ENCODE peak calls at places on chromosomes 11 and 22, in nine cellular contexts. One of them, this sample, is unnamed.

GRCh38 chr11:959608-960007 is 33.9 kb downstream of the AP2A2 start:
- DNase-seq in HCEC 1CT: no peak
- DNase-seq in activated naive CD4-positive, alpha-beta T cell treated with anti-CD3 and anti-CD28 coated beads for 36 hours: no peak
- DNase-seq in mesenchymal stem cell: no peak
- DNase-seq in T-helper 1 cell: no peak
- DNase-seq in NCI-H1105 treated with DMSO at 0.1 percent for 48 hours: no peak
- DNase-seq in T47D: no peak
- DNase-seq in AG09319: no peak
- DNase-seq in activated CD4-positive, alpha-beta T cell treated with anti-CD3 and anti-CD28 coated beads, Interleukin-2, amount 10 ng/mL, durations not matched to agents 7 days and 5 days: no peak
- DNase-seq in this sample: no peak

GRCh38 chr11:79396674-79397073 is 44.2 kb downstream of the TENM4 start:
- DNase-seq in HCEC 1CT: no peak
- DNase-seq in activated naive CD4-positive, alpha-beta T cell treated with anti-CD3 and anti-CD28 coated beads for 36 hours: no peak
- DNase-seq in mesenchymal stem cell: no peak
- DNase-seq in T-helper 1 cell: no peak
- DNase-seq in NCI-H1105 treated with DMSO at 0.1 percent for 48 hours: no peak
- DNase-seq in T47D: no peak
- DNase-seq in AG09319: no peak
- DNase-seq in activated CD4-positive, alpha-beta T cell treated with anti-CD3 and anti-CD28 coated beads, Interleukin-2, amount 10 ng/mL, durations not matched to agents 7 days and 5 days: no peak
- DNase-seq in this sample: no peak

GRCh38 chr11:126122863-126123262 is 60.2 kb upstream of the CDON start:
- DNase-seq in HCEC 1CT: no peak
- DNase-seq in activated naive CD4-positive, alpha-beta T cell treated with anti-CD3 and anti-CD28 coated beads for 36 hours: no peak
- DNase-seq in mesenchymal stem cell: no peak
- DNase-seq in T-helper 1 cell: no peak
- DNase-seq in NCI-H1105 treated with DMSO at 0.1 percent for 48 hours: no peak
- DNase-seq in T47D: no peak
- DNase-seq in AG09319: no peak
- DNase-seq in activated CD4-positive, alpha-beta T cell treated with anti-CD3 and anti-CD28 coated beads, Interleukin-2, amount 10 ng/mL, durations not matched to agents 7 days and 5 days: no peak
- DNase-seq in this sample: no peak

GRCh38 chr22:38824587-38824986 is 19.2 kb downstream of the NPTXR start:
- DNase-seq in HCEC 1CT: peak
- DNase-seq in activated naive CD4-positive, alpha-beta T cell treated with anti-CD3 and anti-CD28 coated beads for 36 hours: peak
- DNase-seq in mesenchymal stem cell: peak
- DNase-seq in T-helper 1 cell: no peak
- DNase-seq in NCI-H1105 treated with DMSO at 0.1 percent for 48 hours: no peak
- DNase-seq in T47D: peak
- DNase-seq in AG09319: peak
- DNase-seq in activated CD4-positive, alpha-beta T cell treated with anti-CD3 and anti-CD28 coated beads, Interleukin-2, amount 10 ng/mL, durations not matched to agents 7 days and 5 days: peak
- DNase-seq in this sample: peak

GRCh38 chr22:22810018-22810427 is 77.6 kb upstream of the IGLL5 start:
- DNase-seq in HCEC 1CT: peak
- DNase-seq in activated naive CD4-positive, alpha-beta T cell treated with anti-CD3 and anti-CD28 coated beads for 36 hours: peak
- DNase-seq in mesenchymal stem cell: no peak
- DNase-seq in T-helper 1 cell: peak
- DNase-seq in NCI-H1105 treated with DMSO at 0.1 percent for 48 hours: peak
- DNase-seq in T47D: peak
- DNase-seq in AG09319: no peak
- DNase-seq in activated CD4-positive, alpha-beta T cell treated with anti-CD3 and anti-CD28 coated beads, Interleukin-2, amount 10 ng/mL, durations not matched to agents 7 days and 5 days: no peak
- DNase-seq in this sample: peak

GRCh38 chr11:47347134-47347533 is 5.4 kb downstream of the MYBPC3 start:
- DNase-seq in HCEC 1CT: no peak
- DNase-seq in activated naive CD4-positive, alpha-beta T cell treated with anti-CD3 and anti-CD28 coated beads for 36 hours: no peak
- DNase-seq in mesenchymal stem cell: no peak
- DNase-seq in T-helper 1 cell: no peak
- DNase-seq in NCI-H1105 treated with DMSO at 0.1 percent for 48 hours: no peak
- DNase-seq in T47D: no peak
- DNase-seq in AG09319: no peak
- DNase-seq in activated CD4-positive, alpha-beta T cell treated with anti-CD3 and anti-CD28 coated beads, Interleukin-2, amount 10 ng/mL, durations not matched to agents 7 days and 5 days: no peak
- DNase-seq in this sample: no peak

GRCh38 chr11:3835752-3836151 is 5.0 kb downstream of the RHOG start:
- DNase-seq in HCEC 1CT: no peak
- DNase-seq in activated naive CD4-positive, alpha-beta T cell treated with anti-CD3 and anti-CD28 coated beads for 36 hours: no peak
- DNase-seq in mesenchymal stem cell: no peak
- DNase-seq in T-helper 1 cell: no peak
- DNase-seq in NCI-H1105 treated with DMSO at 0.1 percent for 48 hours: no peak
- DNase-seq in T47D: no peak
- DNase-seq in AG09319: no peak
- DNase-seq in activated CD4-positive, alpha-beta T cell treated with anti-CD3 and anti-CD28 coated beads, Interleukin-2, amount 10 ng/mL, durations not matched to agents 7 days and 5 days: no peak
- DNase-seq in this sample: no peak

GRCh38 chr11:57800444-57801184 is 39.0 kb downstream of the CTNND1 start:
- DNase-seq in HCEC 1CT: peak
- DNase-seq in activated naive CD4-positive, alpha-beta T cell treated with anti-CD3 and anti-CD28 coated beads for 36 hours: peak
- DNase-seq in mesenchymal stem cell: peak
- DNase-seq in T-helper 1 cell: no peak
- DNase-seq in NCI-H1105 treated with DMSO at 0.1 percent for 48 hours: peak
- DNase-seq in T47D: peak
- DNase-seq in AG09319: peak
- DNase-seq in activated CD4-positive, alpha-beta T cell treated with anti-CD3 and anti-CD28 coated beads, Interleukin-2, amount 10 ng/mL, durations not matched to agents 7 days and 5 days: peak
- DNase-seq in this sample: peak

GRCh38 chr11:128326791-128327190 is 260.6 kb downstream of the ETS1 start:
- DNase-seq in HCEC 1CT: no peak
- DNase-seq in activated naive CD4-positive, alpha-beta T cell treated with anti-CD3 and anti-CD28 coated beads for 36 hours: no peak
- DNase-seq in mesenchymal stem cell: no peak
- DNase-seq in T-helper 1 cell: no peak
- DNase-seq in NCI-H1105 treated with DMSO at 0.1 percent for 48 hours: no peak
- DNase-seq in T47D: no peak
- DNase-seq in AG09319: no peak
- DNase-seq in activated CD4-positive, alpha-beta T cell treated with anti-CD3 and anti-CD28 coated beads, Interleukin-2, amount 10 ng/mL, durations not matched to agents 7 days and 5 days: no peak
- DNase-seq in this sample: no peak

GRCh38 chr22:26367402-26368245 is 61.4 kb upstream of the ASPHD2 start:
- DNase-seq in HCEC 1CT: peak
- DNase-seq in activated naive CD4-positive, alpha-beta T cell treated with anti-CD3 and anti-CD28 coated beads for 36 hours: peak
- DNase-seq in mesenchymal stem cell: peak
- DNase-seq in T-helper 1 cell: peak
- DNase-seq in NCI-H1105 treated with DMSO at 0.1 percent for 48 hours: peak
- DNase-seq in T47D: peak
- DNase-seq in AG09319: no peak
- DNase-seq in activated CD4-positive, alpha-beta T cell treated with anti-CD3 and anti-CD28 coated beads, Interleukin-2, amount 10 ng/mL, durations not matched to agents 7 days and 5 days: peak
- DNase-seq in this sample: peak

GRCh38 chr22:39125622-39126021 is 26.9 kb downstream of the CBX7 start:
- DNase-seq in HCEC 1CT: no peak
- DNase-seq in activated naive CD4-positive, alpha-beta T cell treated with anti-CD3 and anti-CD28 coated beads for 36 hours: no peak
- DNase-seq in mesenchymal stem cell: no peak
- DNase-seq in T-helper 1 cell: no peak
- DNase-seq in NCI-H1105 treated with DMSO at 0.1 percent for 48 hours: no peak
- DNase-seq in T47D: no peak
- DNase-seq in AG09319: no peak
- DNase-seq in activated CD4-positive, alpha-beta T cell treated with anti-CD3 and anti-CD28 coated beads, Interleukin-2, amount 10 ng/mL, durations not matched to agents 7 days and 5 days: no peak
- DNase-seq in this sample: no peak

GRCh38 chr11:4448995-4449394 is at the start of gene OR52K2:
- DNase-seq in HCEC 1CT: no peak
- DNase-seq in activated naive CD4-positive, alpha-beta T cell treated with anti-CD3 and anti-CD28 coated beads for 36 hours: no peak
- DNase-seq in mesenchymal stem cell: no peak
- DNase-seq in T-helper 1 cell: no peak
- DNase-seq in NCI-H1105 treated with DMSO at 0.1 percent for 48 hours: no peak
- DNase-seq in T47D: no peak
- DNase-seq in AG09319: no peak
- DNase-seq in activated CD4-positive, alpha-beta T cell treated with anti-CD3 and anti-CD28 coated beads, Interleukin-2, amount 10 ng/mL, durations not matched to agents 7 days and 5 days: no peak
- DNase-seq in this sample: no peak

GRCh38 chr11:9601041-9601875 is 27.8 kb downstream of the WEE1 start:
- DNase-seq in HCEC 1CT: peak
- DNase-seq in activated naive CD4-positive, alpha-beta T cell treated with anti-CD3 and anti-CD28 coated beads for 36 hours: peak
- DNase-seq in mesenchymal stem cell: peak
- DNase-seq in T-helper 1 cell: peak
- DNase-seq in NCI-H1105 treated with DMSO at 0.1 percent for 48 hours: no peak
- DNase-seq in T47D: no peak
- DNase-seq in AG09319: no peak
- DNase-seq in activated CD4-positive, alpha-beta T cell treated with anti-CD3 and anti-CD28 coated beads, Interleukin-2, amount 10 ng/mL, durations not matched to agents 7 days and 5 days: peak
- DNase-seq in this sample: peak

GRCh38 chr11:108854366-108854765 is 189.5 kb downstream of the DDX10 start:
- DNase-seq in HCEC 1CT: no peak
- DNase-seq in activated naive CD4-positive, alpha-beta T cell treated with anti-CD3 and anti-CD28 coated beads for 36 hours: no peak
- DNase-seq in mesenchymal stem cell: peak
- DNase-seq in T-helper 1 cell: no peak
- DNase-seq in NCI-H1105 treated with DMSO at 0.1 percent for 48 hours: no peak
- DNase-seq in T47D: no peak
- DNase-seq in AG09319: no peak
- DNase-seq in activated CD4-positive, alpha-beta T cell treated with anti-CD3 and anti-CD28 coated beads, Interleukin-2, amount 10 ng/mL, durations not matched to agents 7 days and 5 days: no peak
- DNase-seq in this sample: no peak

GRCh38 chr22:20788627-20789344 is 14.9 kb downstream of the SERPIND1 start:
- DNase-seq in HCEC 1CT: no peak
- DNase-seq in activated naive CD4-positive, alpha-beta T cell treated with anti-CD3 and anti-CD28 coated beads for 36 hours: no peak
- DNase-seq in mesenchymal stem cell: no peak
- DNase-seq in T-helper 1 cell: no peak
- DNase-seq in NCI-H1105 treated with DMSO at 0.1 percent for 48 hours: no peak
- DNase-seq in T47D: no peak
- DNase-seq in AG09319: no peak
- DNase-seq in activated CD4-positive, alpha-beta T cell treated with anti-CD3 and anti-CD28 coated beads, Interleukin-2, amount 10 ng/mL, durations not matched to agents 7 days and 5 days: no peak
- DNase-seq in this sample: no peak

GRCh38 chr11:59918987-59919589 is 19.1 kb upstream of the OOSP1 start:
- DNase-seq in HCEC 1CT: peak
- DNase-seq in activated naive CD4-positive, alpha-beta T cell treated with anti-CD3 and anti-CD28 coated beads for 36 hours: peak
- DNase-seq in mesenchymal stem cell: peak
- DNase-seq in T-helper 1 cell: no peak
- DNase-seq in NCI-H1105 treated with DMSO at 0.1 percent for 48 hours: peak
- DNase-seq in T47D: peak
- DNase-seq in AG09319: no peak
- DNase-seq in activated CD4-positive, alpha-beta T cell treated with anti-CD3 and anti-CD28 coated beads, Interleukin-2, amount 10 ng/mL, durations not matched to agents 7 days and 5 days: peak
- DNase-seq in this sample: peak

GRCh38 chr11:95279921-95280861 is 49.2 kb upstream of the SESN3 start:
- DNase-seq in HCEC 1CT: no peak
- DNase-seq in activated naive CD4-positive, alpha-beta T cell treated with anti-CD3 and anti-CD28 coated beads for 36 hours: no peak
- DNase-seq in mesenchymal stem cell: peak
- DNase-seq in T-helper 1 cell: no peak
- DNase-seq in NCI-H1105 treated with DMSO at 0.1 percent for 48 hours: no peak
- DNase-seq in T47D: no peak
- DNase-seq in AG09319: no peak
- DNase-seq in activated CD4-positive, alpha-beta T cell treated with anti-CD3 and anti-CD28 coated beads, Interleukin-2, amount 10 ng/mL, durations not matched to agents 7 days and 5 days: no peak
- DNase-seq in this sample: peak

GRCh38 chr11:128476729-128477128 is 110.6 kb downstream of the ETS1 start:
- DNase-seq in HCEC 1CT: no peak
- DNase-seq in activated naive CD4-positive, alpha-beta T cell treated with anti-CD3 and anti-CD28 coated beads for 36 hours: peak
- DNase-seq in mesenchymal stem cell: no peak
- DNase-seq in T-helper 1 cell: peak
- DNase-seq in NCI-H1105 treated with DMSO at 0.1 percent for 48 hours: no peak
- DNase-seq in T47D: no peak
- DNase-seq in AG09319: no peak
- DNase-seq in activated CD4-positive, alpha-beta T cell treated with anti-CD3 and anti-CD28 coated beads, Interleukin-2, amount 10 ng/mL, durations not matched to agents 7 days and 5 days: peak
- DNase-seq in this sample: no peak

GRCh38 chr11:114219559-114220349 is 76.4 kb upstream of the NNMT start:
- DNase-seq in HCEC 1CT: peak
- DNase-seq in activated naive CD4-positive, alpha-beta T cell treated with anti-CD3 and anti-CD28 coated beads for 36 hours: no peak
- DNase-seq in mesenchymal stem cell: peak
- DNase-seq in T-helper 1 cell: no peak
- DNase-seq in NCI-H1105 treated with DMSO at 0.1 percent for 48 hours: no peak
- DNase-seq in T47D: no peak
- DNase-seq in AG09319: no peak
- DNase-seq in activated CD4-positive, alpha-beta T cell treated with anti-CD3 and anti-CD28 coated beads, Interleukin-2, amount 10 ng/mL, durations not matched to agents 7 days and 5 days: no peak
- DNase-seq in this sample: peak

GRCh38 chr11:32312865-32313403 is 122.4 kb downstream of the WT1 start:
- DNase-seq in HCEC 1CT: peak
- DNase-seq in activated naive CD4-positive, alpha-beta T cell treated with anti-CD3 and anti-CD28 coated beads for 36 hours: peak
- DNase-seq in mesenchymal stem cell: peak
- DNase-seq in T-helper 1 cell: no peak
- DNase-seq in NCI-H1105 treated with DMSO at 0.1 percent for 48 hours: peak
- DNase-seq in T47D: peak
- DNase-seq in AG09319: no peak
- DNase-seq in activated CD4-positive, alpha-beta T cell treated with anti-CD3 and anti-CD28 coated beads, Interleukin-2, amount 10 ng/mL, durations not matched to agents 7 days and 5 days: peak
- DNase-seq in this sample: peak

GRCh38 chr22:35708453-35708852 is 9.2 kb upstream of the APOL5 start:
- DNase-seq in HCEC 1CT: no peak
- DNase-seq in activated naive CD4-positive, alpha-beta T cell treated with anti-CD3 and anti-CD28 coated beads for 36 hours: no peak
- DNase-seq in mesenchymal stem cell: no peak
- DNase-seq in T-helper 1 cell: no peak
- DNase-seq in NCI-H1105 treated with DMSO at 0.1 percent for 48 hours: no peak
- DNase-seq in T47D: no peak
- DNase-seq in AG09319: no peak
- DNase-seq in activated CD4-positive, alpha-beta T cell treated with anti-CD3 and anti-CD28 coated beads, Interleukin-2, amount 10 ng/mL, durations not matched to agents 7 days and 5 days: no peak
- DNase-seq in this sample: no peak

GRCh38 chr22:19149047-19149883 is 827 bp downstream of the GSC2 start:
- DNase-seq in HCEC 1CT: no peak
- DNase-seq in activated naive CD4-positive, alpha-beta T cell treated with anti-CD3 and anti-CD28 coated beads for 36 hours: peak
- DNase-seq in mesenchymal stem cell: no peak
- DNase-seq in T-helper 1 cell: no peak
- DNase-seq in NCI-H1105 treated with DMSO at 0.1 percent for 48 hours: peak
- DNase-seq in T47D: no peak
- DNase-seq in AG09319: no peak
- DNase-seq in activated CD4-positive, alpha-beta T cell treated with anti-CD3 and anti-CD28 coated beads, Interleukin-2, amount 10 ng/mL, durations not matched to agents 7 days and 5 days: peak
- DNase-seq in this sample: peak

GRCh38 chr11:120304526-120304925 is 20.6 kb upstream of the TLCD5 start:
- DNase-seq in HCEC 1CT: peak
- DNase-seq in activated naive CD4-positive, alpha-beta T cell treated with anti-CD3 and anti-CD28 coated beads for 36 hours: no peak
- DNase-seq in mesenchymal stem cell: no peak
- DNase-seq in T-helper 1 cell: no peak
- DNase-seq in NCI-H1105 treated with DMSO at 0.1 percent for 48 hours: no peak
- DNase-seq in T47D: peak
- DNase-seq in AG09319: no peak
- DNase-seq in activated CD4-positive, alpha-beta T cell treated with anti-CD3 and anti-CD28 coated beads, Interleukin-2, amount 10 ng/mL, durations not matched to agents 7 days and 5 days: no peak
- DNase-seq in this sample: no peak

GRCh38 chr11:129225190-129225589 is 33.1 kb upstream of the ARHGAP32 start:
- DNase-seq in HCEC 1CT: peak
- DNase-seq in activated naive CD4-positive, alpha-beta T cell treated with anti-CD3 and anti-CD28 coated beads for 36 hours: no peak
- DNase-seq in mesenchymal stem cell: peak
- DNase-seq in T-helper 1 cell: no peak
- DNase-seq in NCI-H1105 treated with DMSO at 0.1 percent for 48 hours: no peak
- DNase-seq in T47D: no peak
- DNase-seq in AG09319: no peak
- DNase-seq in activated CD4-positive, alpha-beta T cell treated with anti-CD3 and anti-CD28 coated beads, Interleukin-2, amount 10 ng/mL, durations not matched to agents 7 days and 5 days: no peak
- DNase-seq in this sample: no peak

GRCh38 chr11:76861490-76861953 is 804 bp downstream of the ACER3 start:
- DNase-seq in HCEC 1CT: no peak
- DNase-seq in activated naive CD4-positive, alpha-beta T cell treated with anti-CD3 and anti-CD28 coated beads for 36 hours: no peak
- DNase-seq in mesenchymal stem cell: no peak
- DNase-seq in T-helper 1 cell: no peak
- DNase-seq in NCI-H1105 treated with DMSO at 0.1 percent for 48 hours: no peak
- DNase-seq in T47D: peak
- DNase-seq in AG09319: no peak
- DNase-seq in activated CD4-positive, alpha-beta T cell treated with anti-CD3 and anti-CD28 coated beads, Interleukin-2, amount 10 ng/mL, durations not matched to agents 7 days and 5 days: no peak
- DNase-seq in this sample: peak

GRCh38 chr11:106464728-106465127 is 387.3 kb downstream of the AASDHPPT start:
- DNase-seq in HCEC 1CT: no peak
- DNase-seq in activated naive CD4-positive, alpha-beta T cell treated with anti-CD3 and anti-CD28 coated beads for 36 hours: no peak
- DNase-seq in mesenchymal stem cell: no peak
- DNase-seq in T-helper 1 cell: no peak
- DNase-seq in NCI-H1105 treated with DMSO at 0.1 percent for 48 hours: no peak
- DNase-seq in T47D: no peak
- DNase-seq in AG09319: no peak
- DNase-seq in activated CD4-positive, alpha-beta T cell treated with anti-CD3 and anti-CD28 coated beads, Interleukin-2, amount 10 ng/mL, durations not matched to agents 7 days and 5 days: no peak
- DNase-seq in this sample: no peak

GRCh38 chr22:42807185-42807584 is 49.9 kb downstream of the ARFGAP3 start:
- DNase-seq in HCEC 1CT: no peak
- DNase-seq in activated naive CD4-positive, alpha-beta T cell treated with anti-CD3 and anti-CD28 coated beads for 36 hours: no peak
- DNase-seq in mesenchymal stem cell: no peak
- DNase-seq in T-helper 1 cell: no peak
- DNase-seq in NCI-H1105 treated with DMSO at 0.1 percent for 48 hours: no peak
- DNase-seq in T47D: no peak
- DNase-seq in AG09319: no peak
- DNase-seq in activated CD4-positive, alpha-beta T cell treated with anti-CD3 and anti-CD28 coated beads, Interleukin-2, amount 10 ng/mL, durations not matched to agents 7 days and 5 days: no peak
- DNase-seq in this sample: no peak

GRCh38 chr11:134626032-134626431 is 214.0 kb upstream of the B3GAT1 start:
- DNase-seq in HCEC 1CT: no peak
- DNase-seq in activated naive CD4-positive, alpha-beta T cell treated with anti-CD3 and anti-CD28 coated beads for 36 hours: no peak
- DNase-seq in mesenchymal stem cell: no peak
- DNase-seq in T-helper 1 cell: no peak
- DNase-seq in NCI-H1105 treated with DMSO at 0.1 percent for 48 hours: no peak
- DNase-seq in T47D: no peak
- DNase-seq in AG09319: no peak
- DNase-seq in activated CD4-positive, alpha-beta T cell treated with anti-CD3 and anti-CD28 coated beads, Interleukin-2, amount 10 ng/mL, durations not matched to agents 7 days and 5 days: no peak
- DNase-seq in this sample: no peak

GRCh38 chr22:29517215-29517908 is 36.2 kb downstream of the THOC5 start:
- DNase-seq in HCEC 1CT: no peak
- DNase-seq in activated naive CD4-positive, alpha-beta T cell treated with anti-CD3 and anti-CD28 coated beads for 36 hours: no peak
- DNase-seq in mesenchymal stem cell: no peak
- DNase-seq in T-helper 1 cell: no peak
- DNase-seq in NCI-H1105 treated with DMSO at 0.1 percent for 48 hours: peak
- DNase-seq in T47D: peak
- DNase-seq in AG09319: no peak
- DNase-seq in activated CD4-positive, alpha-beta T cell treated with anti-CD3 and anti-CD28 coated beads, Interleukin-2, amount 10 ng/mL, durations not matched to agents 7 days and 5 days: no peak
- DNase-seq in this sample: no peak

GRCh38 chr11:47394322-47395224 is 13.8 kb upstream of the SLC39A13 start:
- DNase-seq in HCEC 1CT: no peak
- DNase-seq in activated naive CD4-positive, alpha-beta T cell treated with anti-CD3 and anti-CD28 coated beads for 36 hours: peak
- DNase-seq in mesenchymal stem cell: peak
- DNase-seq in T-helper 1 cell: no peak
- DNase-seq in NCI-H1105 treated with DMSO at 0.1 percent for 48 hours: no peak
- DNase-seq in T47D: no peak
- DNase-seq in AG09319: no peak
- DNase-seq in activated CD4-positive, alpha-beta T cell treated with anti-CD3 and anti-CD28 coated beads, Interleukin-2, amount 10 ng/mL, durations not matched to agents 7 days and 5 days: peak
- DNase-seq in this sample: peak

GRCh38 chr22:19085233-19086043 is 36.8 kb downstream of the DGCR2 start:
- DNase-seq in HCEC 1CT: peak
- DNase-seq in activated naive CD4-positive, alpha-beta T cell treated with anti-CD3 and anti-CD28 coated beads for 36 hours: no peak
- DNase-seq in mesenchymal stem cell: peak
- DNase-seq in T-helper 1 cell: no peak
- DNase-seq in NCI-H1105 treated with DMSO at 0.1 percent for 48 hours: peak
- DNase-seq in T47D: peak
- DNase-seq in AG09319: no peak
- DNase-seq in activated CD4-positive, alpha-beta T cell treated with anti-CD3 and anti-CD28 coated beads, Interleukin-2, amount 10 ng/mL, durations not matched to agents 7 days and 5 days: no peak
- DNase-seq in this sample: peak

This sample was measured in endodermal cell.